ENCODE peak calls at places on chromosomes 16 and 17, in five cellular contexts. One of them, this sample, is unnamed.

GRCh38 chr16:24178496-24178895 is 77.6 kb upstream of the CACNG3 start:
- DNase-seq in fibroblast of mammary gland: no peak
- DNase-seq in transverse colon: no peak
- DNase-seq in heart right ventricle: no peak
- DNase-seq in anterior cingulate cortex: no peak
- DNase-seq in this sample: no peak

GRCh38 chr16:19092653-19093410 is 20.9 kb upstream of the ITPRIPL2 start:
- DNase-seq in fibroblast of mammary gland: no peak
- DNase-seq in transverse colon: no peak
- DNase-seq in heart right ventricle: no peak
- DNase-seq in anterior cingulate cortex: no peak
- DNase-seq in this sample: no peak

GRCh38 chr17:36931096-36931696 is 6.1 kb upstream of the LHX1 start:
- DNase-seq in fibroblast of mammary gland: no peak
- DNase-seq in transverse colon: no peak
- DNase-seq in heart right ventricle: no peak
- DNase-seq in anterior cingulate cortex: no peak
- DNase-seq in this sample: no peak

GRCh38 chr16:2724816-2725348 is 4.9 kb upstream of the PRSS27 start:
- DNase-seq in fibroblast of mammary gland: no peak
- DNase-seq in transverse colon: no peak
- DNase-seq in heart right ventricle: no peak
- DNase-seq in anterior cingulate cortex: no peak
- DNase-seq in this sample: no peak

GRCh38 chr17:72294487-72294893 is 173.7 kb downstream of the SOX9 start:
- DNase-seq in fibroblast of mammary gland: no peak
- DNase-seq in transverse colon: no peak
- DNase-seq in heart right ventricle: no peak
- DNase-seq in anterior cingulate cortex: no peak
- DNase-seq in this sample: no peak

GRCh38 chr16:85133290-85133599 is 21.0 kb upstream of the CIBAR2 start:
- DNase-seq in fibroblast of mammary gland: no peak
- DNase-seq in transverse colon: no peak
- DNase-seq in heart right ventricle: no peak
- DNase-seq in anterior cingulate cortex: no peak
- DNase-seq in this sample: no peak

GRCh38 chr17:42279776-42280630 is 3.8 kb upstream of the STAT5B start:
- DNase-seq in fibroblast of mammary gland: no peak
- DNase-seq in transverse colon: no peak
- DNase-seq in heart right ventricle: no peak
- DNase-seq in anterior cingulate cortex: no peak
- DNase-seq in this sample: peak

GRCh38 chr17:36598951-36599401 is 2.4 kb upstream of the MRM1 start:
- DNase-seq in fibroblast of mammary gland: no peak
- DNase-seq in transverse colon: peak
- DNase-seq in heart right ventricle: no peak
- DNase-seq in anterior cingulate cortex: no peak
- DNase-seq in this sample: no peak

GRCh38 chr16:9499921-9500593 is 408.6 kb downstream of the HAPSTR1 start:
- DNase-seq in fibroblast of mammary gland: no peak
- DNase-seq in transverse colon: no peak
- DNase-seq in heart right ventricle: peak
- DNase-seq in anterior cingulate cortex: no peak
- DNase-seq in this sample: no peak

This sample was measured in gastrocnemius medialis.